ENCODE peak calls at places on chromosomes 16 and 17, in four cellular contexts. One of them, this sample, is unnamed.

GRCh38 chr16:52634101-52634500 is 87.2 kb upstream of the TOX3 start:
- DNase-seq in endothelial cell: no peak
- DNase-seq in fibroblast of pulmonary artery: no peak
- DNase-seq in astrocyte: no peak
- DNase-seq in this sample: no peak

GRCh38 chr16:72818286-72818845 is 229.6 kb downstream of the ZFHX3 start:
- DNase-seq in endothelial cell: peak; percentile 23
- DNase-seq in fibroblast of pulmonary artery: no peak
- DNase-seq in astrocyte: peak; percentile 6
- DNase-seq in this sample: no peak

GRCh38 chr17:2926019-2926650 is 129.9 kb downstream of the RAP1GAP2 start:
- DNase-seq in endothelial cell: no peak
- DNase-seq in fibroblast of pulmonary artery: peak; percentile 23
- DNase-seq in astrocyte: peak; percentile 58
- DNase-seq in this sample: peak; percentile 89

GRCh38 chr17:41779954-41780353 is 6.6 kb downstream of the JUP start:
- DNase-seq in endothelial cell: no peak
- DNase-seq in fibroblast of pulmonary artery: no peak
- DNase-seq in astrocyte: no peak
- DNase-seq in this sample: no peak

GRCh38 chr16:59392911-59393310 is 658.8 kb upstream of the GOT2 start:
- DNase-seq in endothelial cell: no peak
- DNase-seq in fibroblast of pulmonary artery: no peak
- DNase-seq in astrocyte: peak; percentile 80
- DNase-seq in this sample: no peak

GRCh38 chr16:71303938-71304337 is 14.7 kb upstream of the CMTR2 start:
- DNase-seq in endothelial cell: no peak
- DNase-seq in fibroblast of pulmonary artery: no peak
- DNase-seq in astrocyte: no peak
- DNase-seq in this sample: no peak

GRCh38 chr17:66942453-66943264 is 21.8 kb upstream of the CACNG4 start:
- DNase-seq in endothelial cell: no peak
- DNase-seq in fibroblast of pulmonary artery: no peak
- DNase-seq in astrocyte: no peak
- DNase-seq in this sample: no peak

GRCh38 chr17:37273419-37274051 is 102.2 kb upstream of the C17orf78 start:
- DNase-seq in endothelial cell: no peak
- DNase-seq in fibroblast of pulmonary artery: peak; percentile 69
- DNase-seq in astrocyte: no peak
- DNase-seq in this sample: peak; percentile 22

GRCh38 chr17:55770220-55770870 is 19.5 kb downstream of the PCTP start:
- DNase-seq in endothelial cell: no peak
- DNase-seq in fibroblast of pulmonary artery: peak; percentile 81
- DNase-seq in astrocyte: peak; percentile 36
- DNase-seq in this sample: peak; percentile 72

GRCh38 chr16:68724797-68725196 is 12.3 kb upstream of the CDH1 start:
- DNase-seq in endothelial cell: no peak
- DNase-seq in fibroblast of pulmonary artery: no peak
- DNase-seq in astrocyte: no peak
- DNase-seq in this sample: no peak

GRCh38 chr17:63399316-63399715 is 46.8 kb downstream of the CYB561 start:
- DNase-seq in endothelial cell: no peak
- DNase-seq in fibroblast of pulmonary artery: peak; percentile 65
- DNase-seq in astrocyte: peak; percentile 59
- DNase-seq in this sample: peak; percentile 33

GRCh38 chr16:11183951-11184350 is 72.1 kb downstream of the SOCS1 start:
- DNase-seq in endothelial cell: no peak
- DNase-seq in fibroblast of pulmonary artery: no peak
- DNase-seq in astrocyte: no peak
- DNase-seq in this sample: no peak

GRCh38 chr16:11190585-11191565 is 65.1 kb downstream of the SOCS1 start:
- DNase-seq in endothelial cell: no peak
- DNase-seq in fibroblast of pulmonary artery: peak; percentile 27
- DNase-seq in astrocyte: peak; percentile 27
- DNase-seq in this sample: peak; percentile 37

GRCh38 chr16:11188801-11189740 is 66.9 kb downstream of the SOCS1 start:
- DNase-seq in endothelial cell: no peak
- DNase-seq in fibroblast of pulmonary artery: no peak
- DNase-seq in astrocyte: no peak
- DNase-seq in this sample: no peak

GRCh38 chr16:11191665-11192064 is 64.3 kb downstream of the SOCS1 start:
- DNase-seq in endothelial cell: no peak
- DNase-seq in fibroblast of pulmonary artery: no peak
- DNase-seq in astrocyte: no peak
- DNase-seq in this sample: no peak

DNA sequence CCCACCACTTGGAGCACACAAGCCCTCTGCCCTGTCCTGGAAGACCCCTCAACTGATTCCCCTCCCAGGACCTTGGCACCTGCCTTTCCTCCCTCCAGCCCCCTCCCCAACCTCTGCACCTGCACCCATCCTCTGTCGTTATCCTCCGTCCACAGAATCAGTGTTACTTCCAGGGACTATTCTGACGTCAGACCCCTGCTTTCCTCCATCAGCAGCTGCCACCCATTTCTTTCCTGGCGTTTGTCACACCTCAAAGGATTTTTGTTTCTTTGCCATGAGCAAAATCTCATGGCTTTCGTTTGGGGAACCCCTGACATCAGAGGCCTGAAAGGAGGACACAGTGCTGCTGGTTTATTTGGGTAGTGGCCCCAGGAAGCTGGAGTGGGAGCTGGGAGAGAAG is 68.5 kb downstream of the SOCS1 start:
- DNase-seq in endothelial cell: no peak
- DNase-seq in fibroblast of pulmonary artery: no peak
- DNase-seq in astrocyte: no peak
- DNase-seq in this sample: no peak
- TF ChIP-seq CTCF in endothelial cell: no peak
- TF ChIP-seq CTCF in fibroblast of pulmonary artery: no peak
- TF ChIP-seq CTCF in astrocyte: no peak
- TF ChIP-seq CTCF in this sample: no peak

GRCh38 chr17:73820686-73821448 is 176.6 kb upstream of the SDK2 start:
- DNase-seq in endothelial cell: no peak
- DNase-seq in fibroblast of pulmonary artery: no peak
- DNase-seq in astrocyte: peak; percentile 10
- DNase-seq in this sample: no peak
- TF ChIP-seq CTCF in endothelial cell: no peak
- TF ChIP-seq CTCF in fibroblast of pulmonary artery: no peak
- TF ChIP-seq CTCF in astrocyte: no peak
- TF ChIP-seq CTCF in this sample: no peak

GRCh38 chr17:56834380-56835258 is 668 bp downstream of the DGKE start:
- DNase-seq in endothelial cell: peak; percentile 39
- DNase-seq in fibroblast of pulmonary artery: peak; percentile 24
- DNase-seq in astrocyte: peak; percentile 2
- DNase-seq in this sample: peak; percentile 22
- TF ChIP-seq CTCF in endothelial cell: no peak
- TF ChIP-seq CTCF in fibroblast of pulmonary artery: no peak
- TF ChIP-seq CTCF in astrocyte: no peak
- TF ChIP-seq CTCF in this sample: peak; percentile 13

DNA sequence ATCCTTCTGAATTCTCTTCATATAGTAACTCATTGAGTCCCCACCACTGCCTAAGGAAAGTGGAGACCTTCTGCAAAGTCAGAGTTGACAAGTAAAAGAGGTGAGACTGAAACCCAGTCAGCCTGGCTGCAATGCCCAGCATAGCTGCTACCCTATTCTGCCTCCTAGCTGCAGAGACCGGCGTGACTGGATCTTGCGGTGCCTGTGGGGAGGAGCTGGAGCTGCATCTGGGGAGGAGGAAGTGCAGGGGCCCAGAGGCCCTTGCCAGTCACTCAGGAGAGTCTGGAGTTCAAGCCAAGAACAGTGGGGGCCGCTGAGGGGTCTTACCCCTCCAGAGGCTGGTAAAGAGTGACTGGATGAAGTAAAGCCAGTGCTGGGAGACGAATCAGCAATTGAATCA is 35.0 kb upstream of the ZNF423 start:
- DNase-seq in endothelial cell: peak; percentile 57
- DNase-seq in fibroblast of pulmonary artery: peak; percentile 9
- DNase-seq in astrocyte: no peak
- DNase-seq in this sample: no peak
- TF ChIP-seq CTCF in endothelial cell: peak; percentile 42
- TF ChIP-seq CTCF in fibroblast of pulmonary artery: peak; percentile 32
- TF ChIP-seq CTCF in astrocyte: no peak
- TF ChIP-seq CTCF in this sample: peak; percentile 26

DNA sequence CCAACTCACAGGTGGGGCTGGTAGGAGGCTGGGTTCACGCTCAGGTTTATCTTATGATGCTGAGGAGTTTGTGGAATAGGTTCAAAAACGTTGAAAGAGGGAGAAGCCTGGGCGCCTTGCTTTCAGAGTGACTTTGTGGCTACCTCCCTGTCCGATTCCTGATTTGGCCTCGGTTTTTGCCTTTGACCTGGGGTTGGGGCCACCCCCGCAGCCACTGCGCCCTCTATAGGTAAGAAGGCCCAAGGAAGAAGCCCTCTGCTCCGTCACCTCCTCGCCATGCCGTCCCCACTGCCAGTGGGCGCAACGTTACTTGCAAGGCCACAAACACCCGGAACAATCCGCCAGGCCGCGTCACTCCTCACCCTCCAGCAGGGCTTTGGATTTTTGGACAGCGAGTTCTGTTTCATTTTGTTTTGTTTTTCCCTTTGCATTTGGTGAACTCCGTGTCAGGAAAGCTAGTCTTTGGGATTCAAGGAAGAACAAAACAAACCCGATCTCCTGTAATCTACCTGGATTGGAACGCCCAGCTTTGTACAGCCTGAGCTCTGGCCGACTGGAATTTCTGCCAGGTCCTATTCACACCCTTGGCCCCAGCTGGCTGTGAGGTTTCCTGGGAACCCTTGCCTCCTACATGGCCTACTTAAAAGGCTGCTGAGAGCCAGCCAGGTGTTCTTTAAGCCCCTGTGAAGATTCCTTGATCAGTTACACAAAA is 60.7 kb downstream of the TBC1D16 start:
- DNase-seq in endothelial cell: peak; percentile 31
- DNase-seq in fibroblast of pulmonary artery: no peak
- DNase-seq in astrocyte: no peak
- DNase-seq in this sample: no peak
- TF ChIP-seq CTCF in endothelial cell: peak; percentile 35
- TF ChIP-seq CTCF in fibroblast of pulmonary artery: no peak
- TF ChIP-seq CTCF in astrocyte: no peak
- TF ChIP-seq CTCF in this sample: peak; percentile 54

GRCh38 chr17:8237886-8238285 is 10.0 kb downstream of the CTC1 start:
- DNase-seq in endothelial cell: no peak
- DNase-seq in fibroblast of pulmonary artery: no peak
- DNase-seq in astrocyte: no peak
- DNase-seq in this sample: no peak
- TF ChIP-seq CTCF in endothelial cell: no peak
- TF ChIP-seq CTCF in fibroblast of pulmonary artery: no peak
- TF ChIP-seq CTCF in astrocyte: no peak
- TF ChIP-seq CTCF in this sample: no peak

GRCh38 chr17:57084802-57085447 is at the start of gene AKAP1:
- DNase-seq in endothelial cell: peak; percentile 98
- DNase-seq in fibroblast of pulmonary artery: peak; percentile 94
- DNase-seq in astrocyte: peak; percentile 76
- DNase-seq in this sample: peak; percentile 91
- TF ChIP-seq CTCF in endothelial cell: no peak
- TF ChIP-seq CTCF in fibroblast of pulmonary artery: no peak
- TF ChIP-seq CTCF in astrocyte: no peak
- TF ChIP-seq CTCF in this sample: peak; percentile 34

DNA sequence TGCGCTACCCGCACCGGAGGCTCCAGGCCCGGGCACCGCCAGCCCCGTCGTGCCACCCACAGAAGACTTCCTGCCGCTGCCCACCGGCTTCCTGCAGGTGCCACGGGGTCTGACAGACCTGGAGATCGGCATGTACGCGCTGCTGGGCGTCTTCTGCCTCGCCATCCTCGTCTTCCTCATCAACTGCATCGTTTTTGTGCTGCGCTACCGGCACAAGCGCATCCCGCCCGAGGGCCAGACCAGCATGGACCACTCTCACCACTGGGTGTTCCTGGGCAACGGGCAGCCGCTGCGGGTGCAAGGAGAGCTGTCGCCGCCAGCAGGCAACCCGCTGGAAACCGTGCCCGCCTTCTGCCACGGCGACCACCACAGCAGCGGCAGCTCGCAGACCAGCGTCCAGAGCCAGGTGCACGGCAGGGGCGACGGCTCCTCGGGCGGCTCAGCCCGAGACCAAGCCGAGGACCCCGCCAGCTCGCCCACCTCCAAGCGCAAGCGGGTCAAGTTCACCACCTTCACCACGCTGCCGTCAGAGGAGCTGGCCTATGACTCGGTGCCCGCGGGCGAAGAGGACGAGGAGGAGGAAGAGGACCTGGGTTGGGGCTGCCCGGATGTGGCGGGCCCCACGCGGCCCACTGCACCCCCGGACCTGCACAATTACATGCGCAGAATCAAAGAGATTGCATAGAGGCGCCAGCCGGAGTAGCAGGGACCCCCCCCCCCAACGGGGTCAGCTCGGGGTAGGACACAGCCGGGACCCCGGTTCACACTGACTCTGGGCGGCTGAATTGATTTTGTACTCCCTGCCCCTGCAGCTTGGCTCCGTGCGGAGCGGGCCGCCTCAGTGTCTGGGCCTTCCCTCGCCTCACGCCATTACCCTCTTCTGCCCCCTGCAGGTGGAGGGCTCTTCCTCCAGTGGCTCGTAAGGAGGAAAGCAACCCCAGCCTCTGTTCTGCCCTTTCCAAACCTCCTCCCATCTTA is 58.5 kb downstream of the TMEM132E start:
- DNase-seq in endothelial cell: peak; percentile 89
- DNase-seq in fibroblast of pulmonary artery: peak; percentile 70
- DNase-seq in astrocyte: peak; percentile 17
- DNase-seq in this sample: peak; percentile 51
- TF ChIP-seq CTCF in endothelial cell: peak; percentile 69
- TF ChIP-seq CTCF in fibroblast of pulmonary artery: peak; percentile 86
- TF ChIP-seq CTCF in astrocyte: peak; percentile 56
- TF ChIP-seq CTCF in this sample: peak; percentile 89